ENCODE peak calls at places on chromosomes 2 and 18, in eight cellular contexts. P is BE2C, K is fibroblast of lung, X is tibial artery, W is heart right ventricle, O is thoracic aorta, N is neural progenitor cell, F is heart left ventricle. J is an unnamed sample. For H3K27me3, the result is how much of the 10 kb centered on the place peaks cover.

GRCh38 chr2:242075683-242076082 is 206.2 kb downstream of the RTP5 start:
- DNase-seq in P (no peak), K (peak), X (no peak), W (no peak), O (no peak), N (no peak), F (no peak), J (no peak)

GRCh38 chr2:7034313-7034712 is 117.1 kb downstream of the RNF144A start:
- DNase-seq in P (peak), K (peak), X (no peak), W (no peak), O (no peak), N (peak), F (no peak), J (no peak)

GRCh38 chr18:45627204-45627526 is 11.9 kb downstream of the SLC14A2 start:
- DNase-seq in P (no peak), K (no peak), X (no peak), W (no peak), O (no peak), N (peak), F (no peak), J (no peak)

GRCh38 chr2:147623328-147623727 is 221.5 kb upstream of the ACVR2A start:
- DNase-seq in P (no peak), K (no peak), X (no peak), W (no peak), O (no peak), N (no peak), F (no peak), J (peak)

GRCh38 chr2:118102433-118103082 is 14.3 kb downstream of the INSIG2 start:
- DNase-seq in P (no peak), K (peak), X (no peak), W (no peak), O (no peak), N (no peak), F (no peak), J (peak)

GRCh38 chr2:20706786-20707185 is 39.8 kb downstream of the GDF7 start:
- DNase-seq in P (no peak), K (no peak), X (no peak), W (no peak), O (no peak), N (no peak), F (no peak), J (no peak)

GRCh38 chr2:29480423-29480822 is 365.2 kb downstream of the CLIP4 start:
- DNase-seq in P (peak), K (no peak), X (peak), W (no peak), O (no peak), N (no peak), F (no peak), J (no peak)

GRCh38 chr18:5890261-5890605 is 5.1 kb downstream of the TMEM200C start:
- DNase-seq in P (no peak), K (no peak), X (no peak), W (no peak), O (no peak), N (no peak), F (no peak), J (no peak)

GRCh38 chr18:2979027-2979570 is 33.8 kb downstream of the LPIN2 start:
- DNase-seq in P (no peak), K (peak), X (no peak), W (no peak), O (no peak), N (no peak), F (no peak), J (peak)

GRCh38 chr2:237452846-237453245 is 34.2 kb upstream of the MLPH start:
- DNase-seq in P (no peak), K (peak), X (no peak), W (no peak), O (no peak), N (no peak), F (no peak), J (peak)

GRCh38 chr2:53600835-53601234 is 166.8 kb upstream of the CHAC2 start:
- DNase-seq in P (no peak), K (no peak), X (no peak), W (no peak), O (no peak), N (no peak), F (no peak), J (peak)

GRCh38 chr2:182970486-182970885 is 67.8 kb downstream of the NCKAP1 start:
- DNase-seq in P (no peak), K (no peak), X (no peak), W (no peak), O (no peak), N (no peak), F (no peak), J (no peak)

GRCh38 chr2:232526296-232527055 is 516 bp downstream of the CHRND start:
- DNase-seq in P (no peak), K (no peak), X (no peak), W (no peak), O (no peak), N (no peak), F (no peak), J (no peak)
- H3K4me3 ChIP-seq in P (no peak), K (no peak), X (no peak), W (no peak), O (no peak), N (no peak), F (no peak), J (no peak)

GRCh38 chr2:136210822-136211221 is 92.9 kb upstream of the CXCR4 start:
- DNase-seq in P (no peak), K (no peak), X (no peak), W (no peak), O (no peak), N (no peak), F (no peak), J (no peak)

GRCh38 chr2:136214284-136214683 is 96.3 kb upstream of the CXCR4 start:
- DNase-seq in P (no peak), K (no peak), X (no peak), W (no peak), O (no peak), N (no peak), F (no peak), J (no peak)

GRCh38 chr2:136211671-136212070 is 93.7 kb upstream of the CXCR4 start:
- DNase-seq in P (no peak), K (no peak), X (no peak), W (no peak), O (no peak), N (no peak), F (no peak), J (no peak)

GRCh38 chr2:136213836-136214235 is 95.9 kb upstream of the CXCR4 start:
- DNase-seq in P (no peak), K (no peak), X (no peak), W (no peak), O (no peak), N (no peak), F (no peak), J (no peak)

DNA sequence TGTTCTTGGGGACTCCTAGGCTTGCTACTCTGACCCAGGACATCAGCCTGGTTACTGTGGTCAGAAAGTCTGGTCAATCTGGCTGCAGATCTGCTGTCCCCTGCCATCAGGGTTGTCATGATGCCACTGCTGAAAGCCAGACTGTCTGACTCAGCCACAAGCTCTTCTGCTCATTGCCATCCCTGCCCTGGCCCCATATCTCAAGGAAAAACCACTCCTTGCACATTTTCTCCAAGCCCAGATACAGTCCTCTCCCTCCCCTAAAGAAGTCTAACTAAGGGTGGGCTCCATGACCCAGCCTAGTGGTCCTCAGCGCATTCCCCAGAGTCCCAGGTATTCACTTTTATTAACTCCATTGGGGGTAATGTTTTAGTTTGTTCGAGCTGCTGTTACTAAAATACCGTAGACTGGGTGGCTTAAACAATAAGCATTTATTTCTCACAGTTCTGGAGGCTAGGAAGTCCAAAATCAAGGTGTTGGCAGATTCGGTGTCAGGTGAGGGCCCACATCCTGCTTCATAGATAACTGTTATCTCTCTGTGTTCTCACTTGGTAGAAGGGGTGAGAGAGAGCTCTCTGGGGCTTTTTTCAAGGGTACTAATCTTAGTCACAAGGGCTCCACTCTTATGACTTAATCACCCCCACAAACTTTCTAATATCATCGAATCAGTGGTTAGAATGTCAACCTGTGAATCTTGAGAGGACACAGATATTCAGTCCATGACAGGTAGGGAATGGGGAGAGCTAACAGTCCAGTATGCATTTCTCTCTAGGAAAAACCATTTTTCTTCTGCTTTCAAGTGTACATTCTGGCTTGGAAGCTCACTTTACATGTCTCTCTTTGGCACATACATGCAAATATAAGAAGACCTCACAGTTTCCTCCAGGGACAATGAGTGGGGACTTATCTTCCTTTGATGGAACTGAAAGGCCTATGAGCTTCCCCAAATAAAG is 94.8 kb upstream of the CXCR4 start:
- DNase-seq in P (no peak), K (no peak), X (no peak), W (no peak), O (no peak), N (no peak), F (no peak), J (no peak)
- TF ChIP-seq CTCF in P (no peak), K (no peak), X (no peak), W (no peak), O (no peak), N (no peak), F (no peak), J (no peak)

DNA sequence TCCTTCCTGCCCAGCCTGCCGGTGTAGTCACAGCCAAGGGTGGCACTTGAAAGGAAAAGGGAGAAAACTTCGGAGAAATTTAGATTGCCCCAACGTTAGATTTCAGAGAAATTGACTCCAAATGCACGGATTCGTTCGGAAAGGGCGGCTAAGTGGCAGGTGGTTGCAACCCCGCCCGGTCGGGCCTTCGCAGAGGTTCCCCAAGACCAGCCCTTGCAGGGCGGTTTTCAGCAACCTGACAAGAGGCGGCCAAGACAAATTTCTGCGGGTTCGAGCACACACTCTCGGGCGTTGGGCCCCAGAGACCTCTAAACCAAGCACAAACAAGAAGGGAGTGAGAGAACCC is 4.8 kb downstream of the ONECUT2 start:
- DNase-seq in P (no peak), K (no peak), X (no peak), W (no peak), O (no peak), N (peak), F (no peak), J (no peak)
- H3K27me3 ChIP-seq in P (under half), K (half or more), X (half or more), W (half or more), O (under half), N (half or more), F (half or more), J (half or more)

DNA sequence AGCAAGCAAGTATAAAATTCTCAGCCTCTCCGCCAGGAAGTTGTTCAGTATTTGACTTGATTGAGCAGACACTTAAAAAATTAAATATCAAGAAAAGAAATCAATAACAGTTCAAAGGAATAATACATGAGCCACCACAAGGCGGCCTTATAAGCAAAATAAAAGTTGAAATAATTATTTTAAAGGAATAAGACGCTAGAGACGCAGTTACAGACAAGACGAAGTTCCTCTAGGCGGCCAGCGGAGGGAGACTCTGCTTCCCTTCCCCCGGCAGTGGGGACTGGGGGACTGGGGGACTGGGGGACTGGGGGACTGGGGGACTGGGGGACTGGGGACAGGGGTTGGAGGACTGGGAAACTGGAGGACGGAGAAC is 524 bp downstream of the CCDC178 start:
- DNase-seq in P (peak), K (peak), X (peak), W (peak), O (no peak), N (peak), F (no peak), J (peak)
- H3K4me3 ChIP-seq in P (no peak), K (peak), X (peak), W (no peak), O (peak), N (peak), F (peak), J (peak)

GRCh38 chr2:202990501-202990900 is 24.2 kb upstream of the NBEAL1 start:
- DNase-seq in P (no peak), K (no peak), X (no peak), W (no peak), O (no peak), N (no peak), F (no peak), J (no peak)
- TF ChIP-seq CTCF in P (no peak), K (no peak), X (no peak), W (no peak), O (no peak), N (no peak), F (no peak), J (no peak)

DNA sequence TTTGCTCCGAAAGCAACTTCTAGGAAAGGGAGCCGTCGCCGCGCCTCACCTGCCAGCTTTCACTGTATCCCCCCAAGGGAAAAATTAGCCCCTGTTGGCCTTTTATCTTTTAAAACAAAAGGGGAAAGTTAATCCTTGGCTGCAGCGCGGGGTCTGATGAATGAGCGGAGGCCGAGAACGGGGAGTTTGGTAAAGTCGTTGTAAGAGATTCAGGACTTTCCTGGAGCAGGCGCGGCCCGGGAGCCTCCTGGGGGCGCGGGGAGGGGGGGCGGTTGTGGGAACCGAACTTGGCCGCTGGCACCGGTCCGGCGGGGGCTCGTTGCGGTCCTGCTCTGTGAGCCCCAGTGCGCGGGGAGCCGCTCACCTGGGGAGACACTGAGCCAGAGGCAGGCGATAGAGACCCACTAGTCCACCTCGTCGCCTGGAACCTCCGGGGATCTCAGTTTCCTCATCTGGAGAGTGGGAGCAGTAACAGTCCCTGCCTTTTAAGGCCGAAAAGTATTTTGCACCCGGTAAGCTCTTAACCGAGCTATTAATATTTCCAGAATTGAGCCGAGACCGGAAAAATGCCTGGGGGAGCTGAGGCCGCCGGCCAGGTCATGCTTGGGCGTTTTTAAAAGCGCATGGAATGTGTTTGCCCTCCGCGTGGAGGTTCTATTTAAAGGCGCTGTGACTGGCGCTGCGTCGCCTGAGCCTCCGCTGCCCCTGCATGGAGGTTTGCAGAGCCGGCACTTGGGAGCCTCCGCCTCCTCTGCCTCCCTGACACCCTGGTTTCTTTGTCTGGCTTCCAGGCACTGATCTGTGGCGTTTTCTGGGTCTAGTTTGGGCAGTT is 1.1 kb downstream of the EFHD1 start:
- DNase-seq in P (no peak), K (no peak), X (peak), W (peak), O (no peak), N (peak), F (peak), J (no peak)
- H3K27me3 ChIP-seq in P (under half), K (under half), X (under half), W (under half), O (under half), N (half or more), F (under half), J (under half)

J was measured in bronchial epithelial cell.